ENCODE peak calls at places on chromosomes 4 and X, in five cellular contexts. I is mesothelial cell of epicardium, O is MV-4-11, L is psoas muscle, K is neural crest cell. J is an unnamed sample.

GRCh38 chr4:140252742-140253555 is 99.0 kb upstream of the MAML3 start:
- DNase-seq in I (peak), O (peak), L (peak), K (peak), J (peak)

GRCh38 chr4:71570492-71570891 is 213.4 kb downstream of the GC start:
- DNase-seq in I (no peak), O (no peak), L (no peak), K (no peak), J (peak)

GRCh38 chr4:182928061-182928460 is 10.9 kb upstream of the DCTD start:
- DNase-seq in I (no peak), O (peak), L (no peak), K (no peak), J (no peak)

GRCh38 chrX:56026816-56027215 is 205.3 kb upstream of the KLF8 start:
- DNase-seq in I (no peak), O (no peak), L (no peak), K (no peak), J (no peak)

GRCh38 chrX:10011991-10012390 is 44.8 kb downstream of the CLDN34 start:
- DNase-seq in I (no peak), O (no peak), L (no peak), K (no peak), J (no peak)

GRCh38 chr4:169802871-169803270 is 45.1 kb upstream of the HPF1 start:
- DNase-seq in I (no peak), O (peak), L (no peak), K (no peak), J (no peak)

GRCh38 chr4:84964995-84965557 is 1.4 kb downstream of the WDFY3 start:
- DNase-seq in I (no peak), O (no peak), L (no peak), K (no peak), J (peak)

GRCh38 chr4:21768349-21769310 is 179.9 kb downstream of the KCNIP4 start:
- DNase-seq in I (no peak), O (peak), L (no peak), K (peak), J (peak)

GRCh38 chrX:85084770-85085393 is 81.2 kb downstream of the APOOL start:
- DNase-seq in I (no peak), O (peak), L (no peak), K (peak), J (peak)

GRCh38 chr4:153439831-153440230 is 26.3 kb upstream of the TMEM131L start:
- DNase-seq in I (no peak), O (no peak), L (no peak), K (no peak), J (no peak)

GRCh38 chr4:115249808-115250207 is 136.4 kb upstream of the NDST4 start:
- DNase-seq in I (no peak), O (no peak), L (no peak), K (no peak), J (no peak)

GRCh38 chr4:109662786-109663185 is 40.5 kb downstream of the CASP6 start:
- DNase-seq in I (no peak), O (no peak), L (no peak), K (no peak), J (no peak)

GRCh38 chr4:98102660-98103059 is 40.6 kb downstream of the STPG2 start:
- DNase-seq in I (no peak), O (no peak), L (no peak), K (no peak), J (no peak)

GRCh38 chr4:52748432-52748831 is 2.8 kb downstream of the ERVMER34-1 start:
- DNase-seq in I (no peak), O (no peak), L (no peak), K (no peak), J (no peak)

GRCh38 chr4:153137168-153137567 is 67.1 kb upstream of the TRIM2 start:
- DNase-seq in I (no peak), O (no peak), L (peak), K (no peak), J (peak)

GRCh38 chrX:31435592-31435991 is 363.8 kb upstream of the FTHL17 start:
- DNase-seq in I (no peak), O (no peak), L (no peak), K (peak), J (no peak)

GRCh38 chr4:74777531-74777930 is 16.8 kb downstream of the BTC start:
- DNase-seq in I (no peak), O (no peak), L (no peak), K (no peak), J (no peak)

GRCh38 chr4:5982156-5982973 is 35.9 kb downstream of the C4orf50 start:
- DNase-seq in I (no peak), O (no peak), L (no peak), K (no peak), J (no peak)

GRCh38 chrX:1558761-1559468 is 21.9 kb upstream of the P2RY8 start:
- DNase-seq in I (peak), O (no peak), L (no peak), K (no peak), J (no peak)

GRCh38 chr4:89064848-89065247 is 7.9 kb upstream of the FAM13A start:
- DNase-seq in I (no peak), O (no peak), L (no peak), K (no peak), J (peak)

GRCh38 chrX:49269010-49269767 is 404 bp upstream of the PPP1R3F start:
- DNase-seq in I (peak), O (peak), L (peak), K (peak), J (peak)

GRCh38 chr4:121989715-121990114 is 37.9 kb upstream of the TRPC3 start:
- DNase-seq in I (no peak), O (no peak), L (no peak), K (no peak), J (peak)

GRCh38 chr4:6282247-6282646 is 12.6 kb downstream of the WFS1 start:
- DNase-seq in I (no peak), O (no peak), L (no peak), K (no peak), J (peak)

GRCh38 chr4:7842384-7843279 is 97.0 kb downstream of the AFAP1 start:
- DNase-seq in I (peak), O (no peak), L (peak), K (no peak), J (peak)

GRCh38 chr4:1463088-1463926 is 57.1 kb upstream of the NKX1-1 start:
- DNase-seq in I (no peak), O (no peak), L (no peak), K (peak), J (peak)

GRCh38 chr4:81724925-81725329 is 253.2 kb upstream of the RASGEF1B start:
- DNase-seq in I (no peak), O (no peak), L (peak), K (no peak), J (no peak)

GRCh38 chr4:53476232-53477037 is 99.0 kb downstream of the FIP1L1 start:
- DNase-seq in I (no peak), O (peak), L (peak), K (no peak), J (peak)

GRCh38 chr4:94766856-94767255 is 9.1 kb downstream of the BMPR1B start:
- DNase-seq in I (no peak), O (no peak), L (no peak), K (no peak), J (peak)

GRCh38 chr4:89572224-89572858 is 264.6 kb downstream of the SNCA start:
- DNase-seq in I (no peak), O (no peak), L (no peak), K (no peak), J (no peak)

GRCh38 chr4:15162046-15162445 is 159.8 kb downstream of the CPEB2 start:
- DNase-seq in I (no peak), O (no peak), L (no peak), K (no peak), J (no peak)

GRCh38 chrX:135512508-135513139 is 7.8 kb upstream of the INTS6L start:
- DNase-seq in I (no peak), O (peak), L (no peak), K (no peak), J (no peak)

GRCh38 chr4:155809835-155810234 is 51.0 kb downstream of the GUCY1B1 start:
- DNase-seq in I (no peak), O (peak), L (no peak), K (no peak), J (peak)

GRCh38 chrX:153611298-153612095 is 12.6 kb upstream of the CCNQ start:
- DNase-seq in I (no peak), O (no peak), L (no peak), K (no peak), J (peak)

GRCh38 chrX:110108381-110108796 is 105.5 kb downstream of the TMEM164 start:
- DNase-seq in I (no peak), O (peak), L (no peak), K (no peak), J (peak)

GRCh38 chr4:3531306-3531886 is 826 bp downstream of the LRPAP1 start:
- DNase-seq in I (no peak), O (no peak), L (no peak), K (no peak), J (peak)

J was measured in fibroblast of the aortic adventitia.